ENCODE peak calls at places on chromosomes 5 and 9, in nine cellular contexts. U, P, J, D, K, B, E, L and R are unnamed samples.

GRCh38 chr5:158805195-158805594 is 294.5 kb downstream of the EBF1 start:
- DNase-seq in K (no peak), D (no peak), P (no peak), U (no peak), J (no peak), B (no peak), L (no peak), E (no peak), R (no peak)

GRCh38 chr9:38020251-38021076 is 48.6 kb downstream of the SHB start:
- DNase-seq in K (no peak), J (no peak), P (no peak), D (no peak), L (no peak), U (no peak), B (no peak), E (no peak), R (no peak)

GRCh38 chr9:83106272-83106671 is 43.3 kb upstream of the RASEF start:
- DNase-seq in J (no peak), B (no peak), L (no peak), D (no peak), U (no peak), K (no peak), P (no peak), E (no peak), R (no peak)

GRCh38 chr5:112492291-112492690 is 73.2 kb upstream of the EPB41L4A start:
- DNase-seq in E (peak), U (peak), J (peak), L (peak), B (no peak), P (no peak), K (peak), D (peak), R (no peak)

GRCh38 chr5:139749242-139749641 is 46.4 kb upstream of the PSD2 start:
- DNase-seq in U (no peak), J (no peak), E (peak), D (no peak), K (no peak), L (no peak), P (no peak), B (no peak), R (no peak)

GRCh38 chr9:123562844-123563346 is 206.9 kb downstream of the CRB2 start:
- DNase-seq in J (no peak), K (no peak), E (no peak), L (no peak), B (no peak), U (no peak), D (no peak), P (no peak), R (no peak)

GRCh38 chr9:109488791-109489492 is 9.2 kb downstream of the PTPN3 start:
- DNase-seq in J (no peak), U (no peak), E (no peak), K (no peak), D (no peak), B (no peak), L (no peak), P (no peak), R (no peak)

GRCh38 chr5:132414634-132415377 is 45.3 kb downstream of the SLC22A5 start:
- DNase-seq in D (no peak), K (no peak), P (no peak), E (no peak), U (peak), L (no peak), J (no peak), B (no peak), R (no peak)

GRCh38 chr5:78008356-78008967 is 232.3 kb upstream of the TBCA start:
- DNase-seq in D (peak), U (peak), B (no peak), P (peak), E (peak), K (no peak), L (peak), J (no peak), R (no peak)

GRCh38 chr5:14011089-14012004 is 66.9 kb upstream of the DNAH5 start:
- DNase-seq in K (peak), L (peak), E (peak), D (peak), P (peak), B (peak), J (peak), U (peak), R (peak)

GRCh38 chr9:37248651-37249163 is 128.3 kb downstream of the ZCCHC7 start:
- DNase-seq in J (no peak), P (no peak), U (no peak), D (no peak), E (no peak), K (no peak), L (no peak), B (no peak), R (no peak)

GRCh38 chr5:35780236-35780635 is 76.5 kb upstream of the IL7R start:
- DNase-seq in J (no peak), P (no peak), E (no peak), L (no peak), K (no peak), U (no peak), D (no peak), B (no peak), R (no peak)

GRCh38 chr9:97891736-97892135 is 30.6 kb downstream of the TRMO start:
- DNase-seq in K (no peak), U (no peak), L (no peak), E (no peak), J (no peak), P (no peak), D (no peak), B (no peak), R (no peak)

GRCh38 chr9:36100532-36100931 is 36.0 kb upstream of the GLIPR2 start:
- DNase-seq in B (no peak), K (no peak), P (no peak), J (no peak), D (no peak), E (no peak), U (no peak), L (no peak), R (no peak)